ENCODE peak calls at places on chromosomes 12 and 14, in four cellular contexts. P is WTC11, W is GM12878, F is K562. M is an unnamed sample.

GRCh38 chr14:55803506-55804197 is 223.6 kb downstream of the KTN1 start:
- DNase-seq in W (no peak), P (no peak), F (no peak), M (no peak)

GRCh38 chr14:26841920-26842741 is 244.3 kb upstream of the NOVA1 start:
- DNase-seq in W (no peak), P (no peak), F (no peak), M (no peak)

GRCh38 chr12:31715283-31715825 is 13.5 kb downstream of the AMN1 start:
- DNase-seq in F (peak), P (no peak), W (peak), M (no peak)

GRCh38 chr12:87704374-87704773 is 324.8 kb downstream of the C12orf50 start:
- DNase-seq in W (no peak), P (no peak), F (no peak), M (no peak)

GRCh38 chr12:48618541-48618940 is 48.7 kb upstream of the LALBA start:
- DNase-seq in F (peak), P (peak), W (peak), M (peak)

GRCh38 chr14:56210570-56210969 is 92.4 kb downstream of the PELI2 start:
- DNase-seq in P (no peak), F (no peak), W (no peak), M (no peak)

GRCh38 chr12:115700896-115701465 is 576.5 kb downstream of the MED13L start:
- DNase-seq in W (no peak), F (no peak), P (no peak), M (no peak)

GRCh38 chr14:104800600-104801283 is at the start of gene ZBTB42:
- DNase-seq in F (peak), W (no peak), P (peak), M (peak)

GRCh38 chr14:58824106-58824505 is 186.3 kb downstream of the DACT1 start:
- DNase-seq in W (no peak), P (no peak), F (no peak), M (no peak)

GRCh38 chr12:20264608-20265114 is 103.7 kb upstream of the PDE3A start:
- DNase-seq in F (no peak), W (no peak), P (peak), M (no peak)

GRCh38 chr12:21371050-21371449 is 1.7 kb upstream of the IAPP start:
- DNase-seq in F (no peak), W (no peak), P (no peak), M (no peak)

GRCh38 chr12:132248439-132249157 is 80.8 kb downstream of the GALNT9 start:
- DNase-seq in P (no peak), W (no peak), F (no peak), M (no peak)

GRCh38 chr14:91714805-91715204 is 17.1 kb downstream of the CATSPERB start:
- DNase-seq in F (no peak), W (no peak), P (peak), M (no peak)

GRCh38 chr14:81252278-81252677 is 31.5 kb upstream of the GTF2A1 start:
- DNase-seq in P (no peak), W (no peak), F (no peak), M (no peak)

GRCh38 chr12:10001141-10001778 is 2.3 kb upstream of the CLEC1B start:
- DNase-seq in F (no peak), P (no peak), W (no peak), M (no peak)

GRCh38 chr12:83823386-83824045 is 1089.1 kb downstream of the SLC6A15 start:
- DNase-seq in P (peak), F (no peak), W (no peak), M (peak)

GRCh38 chr14:49962616-49963015 is 69.7 kb downstream of the ARF6 start:
- DNase-seq in P (no peak), W (no peak), F (peak), M (no peak)

GRCh38 chr12:24222968-24223367 is 273.5 kb upstream of the SOX5 start:
- DNase-seq in W (no peak), P (no peak), F (no peak), M (no peak)

GRCh38 chr12:85275359-85275758 is 4.7 kb upstream of the ALX1 start:
- DNase-seq in P (no peak), F (no peak), W (no peak), M (no peak)

GRCh38 chr14:20682435-20683124 is 1.8 kb upstream of the RNASE4 start:
- DNase-seq in P (peak), F (peak), W (no peak), M (peak)

GRCh38 chr12:94766397-94766796 is 116.0 kb upstream of the TMCC3 start:
- DNase-seq in P (no peak), W (no peak), F (no peak), M (no peak)

GRCh38 chr12:122090759-122091535 is 12.4 kb downstream of the MLXIP start:
- DNase-seq in W (no peak), P (no peak), F (no peak), M (no peak)

DNA sequence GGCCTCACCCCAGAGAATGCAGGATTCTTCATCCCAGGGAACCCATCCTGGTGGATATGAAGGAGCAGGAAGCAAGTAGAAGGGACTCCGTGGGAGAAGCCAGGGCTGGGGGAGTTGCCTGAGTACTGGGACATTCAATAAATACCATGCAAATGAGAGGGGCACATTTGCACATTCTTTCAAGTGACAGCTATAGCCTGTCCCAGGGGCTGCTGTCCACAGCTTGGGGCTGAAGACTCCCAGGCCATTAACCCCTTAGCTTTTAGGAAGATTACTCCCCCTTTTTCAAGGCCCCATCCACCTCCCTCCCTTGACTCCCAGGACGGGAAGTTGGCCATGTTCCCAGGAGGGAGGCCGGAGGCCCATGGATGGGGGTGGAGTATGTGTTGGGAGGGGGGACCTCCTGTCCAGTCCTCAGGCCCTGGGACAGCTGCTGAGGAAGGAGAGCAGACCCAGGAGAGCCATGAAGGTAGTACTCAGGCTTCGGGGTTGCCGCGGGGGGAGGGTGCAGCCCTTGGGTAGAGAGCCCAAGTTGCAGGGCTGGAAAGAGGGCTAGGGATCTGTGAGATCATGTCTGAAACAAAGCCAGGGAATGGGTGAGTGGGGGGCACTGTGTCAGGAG is 974 bp upstream of the TNS2 start:
- DNase-seq in W (no peak), F (peak), P (peak), M (peak)
- TF ChIP-seq USF1 in W (no peak), F (no peak), P (no peak), M (no peak)

GRCh38 chr14:73696466-73697390 is 17.5 kb downstream of the PNMA1 start:
- DNase-seq in P (no peak), F (no peak), W (peak), M (no peak)
- TF ChIP-seq USF1 in P (no peak), F (no peak), W (no peak), M (no peak)

GRCh38 chr12:13911756-13912554 is 69.4 kb downstream of the GRIN2B start:
- DNase-seq in W (no peak), F (no peak), P (no peak), M (no peak)
- TF ChIP-seq USF1 in W (no peak), F (no peak), P (no peak), M (no peak)

GRCh38 chr12:91326043-91327027 is 143.7 kb upstream of the DCN start:
- DNase-seq in W (no peak), P (peak), F (peak), M (peak)
- TF ChIP-seq USF1 in W (no peak), P (no peak), F (no peak), M (no peak)

GRCh38 chr12:60180298-60180697 is 584.5 kb downstream of the SLC16A7 start:
- DNase-seq in P (no peak), F (no peak), W (no peak), M (no peak)
- TF ChIP-seq USF1 in P (no peak), F (no peak), W (no peak), M (no peak)

GRCh38 chr12:40566246-40566645 is 126.0 kb upstream of the CNTN1 start:
- DNase-seq in W (no peak), P (no peak), F (no peak), M (no peak)
- TF ChIP-seq USF1 in W (no peak), P (no peak), F (no peak), M (no peak)

GRCh38 chr12:2536724-2537123 is 258.0 kb upstream of the FKBP4 start:
- DNase-seq in W (no peak), F (no peak), P (no peak), M (no peak)

GRCh38 chr12:2532647-2533435 is 261.9 kb upstream of the FKBP4 start:
- DNase-seq in P (no peak), F (no peak), W (no peak), M (no peak)

GRCh38 chr12:2539938-2540337 is 254.8 kb upstream of the FKBP4 start:
- DNase-seq in P (no peak), F (no peak), W (no peak), M (no peak)

GRCh38 chr12:2537868-2538541 is 256.8 kb upstream of the FKBP4 start:
- DNase-seq in F (no peak), W (no peak), P (no peak), M (no peak)

DNA sequence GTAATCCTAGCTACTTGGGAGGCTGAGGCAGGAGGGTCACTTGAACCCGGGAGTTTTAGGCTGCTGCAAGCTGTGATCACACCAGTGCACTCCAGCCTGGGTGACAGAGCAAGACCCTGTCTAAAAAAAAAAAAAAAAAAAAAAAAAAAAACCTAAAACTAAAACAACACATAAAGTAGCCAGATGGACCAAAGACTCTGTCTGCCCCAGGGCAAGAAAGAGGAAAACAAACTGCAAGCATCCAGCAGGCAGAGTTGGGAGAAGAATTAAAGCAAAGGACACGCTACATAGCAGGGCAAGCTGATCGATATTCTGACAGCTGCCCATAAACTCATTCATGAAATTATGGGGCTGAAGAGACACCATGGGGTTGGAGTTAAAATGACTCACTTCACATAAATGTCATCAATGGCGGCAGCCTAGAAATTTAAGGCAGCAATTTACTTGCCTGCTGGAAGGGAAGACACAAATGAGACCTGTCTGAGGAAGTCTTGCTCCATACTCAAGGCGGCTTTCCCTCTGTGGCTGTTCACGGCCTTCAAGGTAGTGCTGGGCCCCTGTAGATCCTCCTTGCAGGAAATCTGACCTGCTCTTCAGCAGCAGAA is 259.1 kb upstream of the FKBP4 start:
- DNase-seq in P (no peak), F (no peak), W (no peak), M (no peak)
- TF ChIP-seq USF1 in P (no peak), F (no peak), W (no peak), M (no peak)

DNA sequence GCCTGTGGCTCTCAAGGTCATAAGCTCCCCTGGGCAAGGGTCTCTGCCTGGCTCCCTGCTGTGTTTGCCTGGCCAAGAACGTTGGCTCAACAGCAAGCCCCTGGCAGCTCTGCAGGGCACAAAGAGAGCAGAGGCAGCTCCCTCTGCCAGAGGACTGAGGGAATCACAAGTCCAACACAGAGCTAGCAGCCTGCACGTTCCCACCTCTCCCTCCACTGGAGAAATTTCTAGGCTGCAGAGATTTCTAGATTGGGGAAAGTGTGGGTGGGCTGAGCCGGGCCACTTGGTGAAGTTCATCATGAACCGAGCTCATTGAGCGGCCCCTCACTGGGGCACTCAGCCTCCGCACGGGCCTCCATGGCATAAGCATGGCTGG is 19.8 kb downstream of the ZFYVE21 start:
- DNase-seq in P (no peak), W (no peak), F (no peak), M (no peak)
- TF ChIP-seq USF1 in P (no peak), W (no peak), F (no peak), M (no peak)